ENCODE peak calls at places on chromosomes 2 and 18, in nine cellular contexts. D is sigmoid colon, V is upper lobe of right lung, A is endothelial cell, U is heart left ventricle, I is MCF 10A, S is AG04450, J is upper lobe of left lung, C is fibroblast of pulmonary artery. M is an unnamed sample.

GRCh38 chr2:9623151-9623550 is 7.6 kb downstream of the YWHAQ start:
- DNase-seq in U (no peak), I (no peak), V (no peak), J (no peak), A (no peak), C (no peak), S (no peak), D (no peak), M (no peak)

GRCh38 chr2:88221365-88221942 is 51.3 kb downstream of the THNSL2 start:
- DNase-seq in J (no peak), C (no peak), I (no peak), U (no peak), V (no peak), D (no peak), A (no peak), S (no peak), M (no peak)

GRCh38 chr2:66555076-66555475 is 120.2 kb downstream of the MEIS1 start:
- DNase-seq in D (no peak), A (no peak), C (peak), I (no peak), V (no peak), S (no peak), J (no peak), U (no peak), M (no peak)

GRCh38 chr2:170505631-170506270 is 209.4 kb upstream of the SP5 start:
- DNase-seq in S (no peak), V (no peak), A (peak), I (no peak), C (peak), D (peak), J (peak), U (peak), M (no peak)

GRCh38 chr2:134639265-134639664 is 79.5 kb downstream of the TMEM163 start:
- DNase-seq in S (no peak), C (no peak), I (no peak), V (no peak), D (no peak), U (no peak), A (no peak), J (no peak), M (no peak)

GRCh38 chr2:53633441-53633840 is 134.2 kb upstream of the CHAC2 start:
- DNase-seq in U (no peak), V (no peak), S (no peak), I (peak), J (no peak), A (no peak), C (peak), D (no peak), M (no peak)

GRCh38 chr2:116098049-116098448 is 1655.6 kb downstream of the DPP10 start:
- DNase-seq in I (no peak), J (no peak), C (no peak), A (no peak), D (no peak), V (no peak), U (no peak), S (no peak), M (no peak)

GRCh38 chr2:67965246-67965645 is 97.6 kb downstream of the C1D start:
- DNase-seq in V (no peak), S (no peak), I (peak), D (no peak), J (no peak), C (no peak), U (no peak), A (no peak), M (no peak)

GRCh38 chr2:28649481-28650260 is 102.0 kb upstream of the PPP1CB start:
- DNase-seq in U (no peak), A (no peak), V (no peak), I (peak), D (peak), J (no peak), S (no peak), C (no peak), M (no peak)

GRCh38 chr2:103445356-103445755 is 683.5 kb downstream of the TMEM182 start:
- DNase-seq in V (no peak), D (no peak), S (no peak), A (no peak), U (no peak), C (no peak), I (no peak), J (no peak), M (no peak)

GRCh38 chr18:23864620-23865019 is 149.9 kb upstream of the TTC39C start:
- DNase-seq in I (no peak), S (no peak), U (no peak), V (no peak), D (no peak), C (no peak), A (no peak), J (no peak), M (no peak)

GRCh38 chr2:46979611-46980010 is 64.0 kb upstream of the MCFD2 start:
- DNase-seq in U (no peak), V (no peak), I (no peak), S (no peak), D (no peak), C (no peak), A (no peak), J (peak), M (no peak)

GRCh38 chr2:168246072-168246482 is 1.3 kb downstream of the STK39 start:
- DNase-seq in D (no peak), J (no peak), U (no peak), A (no peak), I (no peak), V (no peak), C (no peak), S (no peak), M (no peak)

GRCh38 chr18:5895300-5895885 is at the start of gene TMEM200C:
- DNase-seq in U (no peak), J (peak), V (peak), D (peak), C (no peak), A (peak), I (no peak), S (no peak), M (peak)

GRCh38 chr2:45168731-45169338 is 159.6 kb upstream of the SIX2 start:
- DNase-seq in C (no peak), J (no peak), I (peak), A (peak), V (no peak), S (no peak), D (no peak), U (no peak), M (no peak)

GRCh38 chr18:23810396-23810795 is 121.1 kb downstream of the LAMA3 start:
- DNase-seq in A (no peak), C (no peak), D (no peak), I (no peak), V (no peak), J (no peak), S (no peak), U (no peak), M (no peak)

GRCh38 chr18:22983175-22983574 is 50.0 kb downstream of the RBBP8 start:
- DNase-seq in S (peak), J (no peak), V (no peak), C (peak), U (no peak), I (peak), A (no peak), D (no peak), M (no peak)

GRCh38 chr2:237715459-237715947 is 83.1 kb upstream of the RBM44 start:
- DNase-seq in U (peak), J (no peak), I (no peak), V (no peak), D (peak), S (no peak), A (no peak), C (no peak), M (no peak)

GRCh38 chr2:138182913-138183312 is 218.6 kb downstream of the HNMT start:
- DNase-seq in V (no peak), I (no peak), C (peak), S (no peak), D (no peak), A (no peak), U (no peak), J (no peak), M (no peak)

GRCh38 chr2:70089220-70089945 is 2.1 kb downstream of the PCBP1 start:
- DNase-seq in C (peak), U (peak), D (peak), S (no peak), J (no peak), V (no peak), A (peak), I (peak), M (no peak)

GRCh38 chr2:2325538-2325937 is 5.5 kb downstream of the MYT1L start:
- DNase-seq in V (no peak), U (no peak), S (no peak), J (no peak), C (no peak), A (no peak), D (no peak), I (no peak), M (no peak)

GRCh38 chr2:206693399-206694137 is 24.6 kb downstream of the DYTN start:
- DNase-seq in S (peak), U (no peak), D (no peak), J (peak), A (peak), C (peak), I (peak), V (no peak), M (no peak)

GRCh38 chr2:205078762-205079161 is 533.5 kb downstream of the PARD3B start:
- DNase-seq in D (no peak), A (no peak), U (no peak), J (no peak), S (no peak), V (no peak), C (no peak), I (no peak), M (no peak)

GRCh38 chr2:231554327-231554726 is 24.1 kb upstream of the NMUR1 start:
- DNase-seq in U (no peak), S (no peak), A (no peak), J (no peak), V (no peak), C (no peak), I (no peak), D (no peak), M (no peak)

GRCh38 chr2:228767196-228767595 is 503.9 kb downstream of the PID1 start:
- DNase-seq in I (peak), S (no peak), V (no peak), J (no peak), A (no peak), C (peak), D (no peak), U (no peak), M (no peak)

GRCh38 chr18:3902676-3903075 is 452.7 kb downstream of the TGIF1 start:
- DNase-seq in C (no peak), J (no peak), A (no peak), V (no peak), D (no peak), I (no peak), U (no peak), S (no peak), M (no peak)

GRCh38 chr2:36459725-36460137 is 104.2 kb downstream of the CRIM1 start:
- DNase-seq in V (no peak), J (peak), S (no peak), D (no peak), I (peak), C (peak), A (peak), U (peak), M (no peak)

GRCh38 chr2:180573951-180574350 is 406.5 kb upstream of the UBE2E3 start:
- DNase-seq in D (no peak), A (no peak), J (no peak), V (no peak), C (peak), S (no peak), U (no peak), I (peak), M (no peak)

GRCh38 chr2:235546436-235546835 is 52.6 kb downstream of the AGAP1 start:
- DNase-seq in A (no peak), V (peak), D (peak), I (no peak), J (no peak), U (no peak), C (no peak), S (no peak), M (no peak)

GRCh38 chr2:158539176-158539895 is 82.6 kb downstream of the PKP4 start:
- DNase-seq in D (no peak), V (no peak), A (no peak), S (peak), I (peak), U (no peak), J (no peak), C (peak), M (no peak)

GRCh38 chr2:55885129-55885943 is 38.2 kb downstream of the EFEMP1 start:
- DNase-seq in D (no peak), U (no peak), I (peak), C (peak), A (no peak), J (no peak), V (no peak), S (peak), M (no peak)

GRCh38 chr2:5482929-5483331 is 209.3 kb upstream of the SOX11 start:
- DNase-seq in C (no peak), S (no peak), U (no peak), V (no peak), I (no peak), D (no peak), J (no peak), A (no peak), M (no peak)

DNA sequence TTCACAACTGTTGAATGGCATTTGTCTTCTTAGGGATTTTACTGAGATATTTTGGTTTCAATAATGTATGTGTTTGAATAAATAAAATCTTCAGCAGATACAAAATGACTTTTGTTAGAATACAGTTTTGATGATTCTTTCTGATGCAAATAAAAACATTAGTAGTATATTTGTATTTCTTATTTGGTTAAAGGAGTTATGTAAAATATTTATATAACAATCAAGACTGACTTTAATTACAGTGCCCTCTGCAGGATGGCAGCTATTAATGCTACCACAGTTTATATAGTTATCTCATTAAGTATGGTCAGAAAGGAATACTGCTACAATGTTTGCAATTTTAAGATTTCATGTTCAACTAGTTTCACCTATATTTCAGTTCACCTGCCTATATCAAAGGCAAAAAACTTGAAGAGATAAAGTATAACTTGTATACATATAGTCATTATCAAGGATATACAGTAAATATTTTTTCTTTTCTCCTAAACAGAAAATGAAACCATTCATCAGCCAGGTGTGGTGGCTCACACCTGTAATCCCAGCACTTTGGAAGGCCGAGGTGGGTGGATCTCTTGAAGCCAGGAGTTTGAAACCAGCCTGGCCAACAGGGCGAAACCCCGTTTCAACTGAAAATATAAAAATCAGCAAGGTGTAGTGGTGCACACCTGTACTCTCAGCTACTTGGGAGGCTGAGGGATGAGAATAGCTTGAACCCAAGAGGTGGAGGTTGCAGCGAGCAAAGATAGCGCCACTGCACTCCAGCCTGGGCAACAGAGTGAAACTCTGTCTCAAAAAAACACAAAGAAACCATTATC is 19.8 kb downstream of the ARL5A start:
- DNase-seq in J (no peak), C (peak), D (no peak), I (peak), S (no peak), U (no peak), A (no peak), V (no peak), M (no peak)
- TF ChIP-seq CTCF in J (peak), C (peak), D (no peak), I (peak), S (peak), U (peak), A (peak), V (peak), M (peak)

DNA sequence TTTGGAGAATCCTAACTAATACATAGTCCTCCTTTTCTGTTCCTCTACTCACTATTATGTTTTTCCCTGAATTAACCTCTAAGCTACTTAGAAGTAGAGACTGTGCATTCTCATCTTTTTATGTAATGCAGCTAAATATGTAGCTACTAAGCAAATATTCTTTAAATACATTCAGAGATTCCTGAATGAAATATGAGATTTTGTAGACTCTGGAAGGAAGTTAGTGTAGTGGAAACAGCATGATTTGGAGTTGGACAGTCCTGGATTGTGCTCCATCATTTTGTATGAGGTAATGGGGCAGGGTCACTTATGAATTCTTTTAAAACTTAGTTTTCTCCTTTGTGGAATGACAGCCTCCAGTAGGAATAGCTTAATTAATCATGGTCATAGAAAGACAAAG is 24.7 kb upstream of the NT5C1B start:
- DNase-seq in V (no peak), J (no peak), C (no peak), S (no peak), A (no peak), U (no peak), I (no peak), D (no peak), M (no peak)
- TF ChIP-seq CTCF in V (no peak), J (no peak), C (no peak), S (no peak), A (no peak), U (no peak), I (no peak), D (no peak), M (no peak)

GRCh38 chr18:292271-292670 is 24.4 kb upstream of the THOC1 start:
- DNase-seq in I (no peak), V (no peak), U (no peak), C (peak), S (no peak), A (no peak), J (no peak), D (no peak), M (no peak)
- TF ChIP-seq CTCF in I (no peak), V (no peak), U (peak), C (peak), S (peak), A (no peak), J (no peak), D (no peak), M (peak)

GRCh38 chr2:201116959-201117734 is 1.2 kb downstream of the CFLAR start:
- DNase-seq in I (peak), D (peak), U (peak), S (peak), J (peak), C (peak), V (no peak), A (peak), M (no peak)
- TF ChIP-seq CTCF in I (peak), D (peak), U (peak), S (peak), J (peak), C (peak), V (peak), A (no peak), M (peak)

GRCh38 chr18:11165138-11165537 is 15.8 kb upstream of the PIEZO2 start:
- DNase-seq in I (no peak), A (no peak), V (no peak), U (no peak), J (no peak), D (no peak), C (no peak), S (no peak), M (no peak)

GRCh38 chr18:11165952-11166351 is 16.6 kb upstream of the PIEZO2 start:
- DNase-seq in U (no peak), J (no peak), S (no peak), V (no peak), A (no peak), I (no peak), C (no peak), D (no peak), M (no peak)

GRCh38 chr18:11160303-11160702 is 10.9 kb upstream of the PIEZO2 start:
- DNase-seq in D (no peak), I (no peak), V (no peak), C (no peak), U (no peak), J (no peak), A (no peak), S (no peak), M (no peak)

GRCh38 chr18:11162889-11163288 is 13.5 kb upstream of the PIEZO2 start:
- DNase-seq in I (no peak), V (no peak), S (no peak), J (no peak), A (no peak), U (no peak), C (no peak), D (no peak), M (no peak)

GRCh38 chr18:11163668-11164067 is 14.3 kb upstream of the PIEZO2 start:
- DNase-seq in D (no peak), A (peak), C (peak), I (no peak), S (no peak), U (no peak), V (no peak), J (no peak), M (no peak)
- TF ChIP-seq CTCF in D (no peak), A (peak), C (peak), I (no peak), S (peak), U (peak), V (peak), J (peak), M (peak)

DNA sequence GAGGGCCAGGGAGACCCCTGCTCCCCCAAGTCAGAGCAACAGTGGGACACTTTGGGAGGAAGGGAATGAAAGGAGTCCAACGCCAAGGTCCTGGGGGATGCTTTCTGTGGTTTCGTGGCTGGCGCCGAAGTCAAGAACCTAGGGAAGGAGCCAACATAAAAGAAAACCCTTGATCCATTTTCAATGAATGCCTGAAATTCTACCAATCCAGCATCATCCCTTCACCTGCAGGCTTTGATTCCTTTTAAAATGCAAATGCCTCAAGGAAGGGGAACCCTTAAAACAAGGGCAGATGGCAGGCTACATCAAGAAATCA is 123.4 kb upstream of the SLC1A4 start:
- DNase-seq in J (no peak), D (no peak), U (no peak), A (no peak), V (no peak), C (no peak), S (no peak), I (no peak), M (no peak)
- TF ChIP-seq CTCF in J (no peak), D (no peak), U (no peak), A (peak), V (peak), C (no peak), S (no peak), I (no peak), M (peak)

DNA sequence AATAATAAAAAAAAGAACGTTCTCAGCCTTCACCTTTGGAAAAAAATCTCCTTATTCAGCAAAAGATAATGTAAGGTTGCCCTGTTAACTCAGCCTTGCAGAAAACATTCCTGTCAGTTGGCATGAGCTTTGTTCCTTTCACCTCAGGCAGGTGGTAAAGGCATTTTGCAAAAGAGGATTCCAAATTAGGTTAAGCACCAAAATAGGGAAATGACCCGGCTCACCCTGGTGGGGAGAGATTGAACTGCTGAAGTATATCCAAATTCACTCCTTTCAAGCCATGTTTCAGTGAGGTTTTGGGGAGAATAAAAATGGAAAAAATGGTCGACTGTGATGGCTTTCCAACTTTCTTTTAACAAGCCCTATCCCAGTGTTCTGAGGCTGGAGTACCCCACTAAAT is 1988.8 kb upstream of the PIK3C3 start:
- DNase-seq in C (no peak), D (no peak), I (peak), V (no peak), U (no peak), A (no peak), S (no peak), J (no peak), M (no peak)
- TF ChIP-seq CTCF in C (peak), D (no peak), I (peak), V (peak), U (no peak), A (peak), S (peak), J (no peak), M (peak)

M was measured in type B pancreatic cell.